ENCODE peak calls at places on chromosomes 16 and 17, in nine cellular contexts. One of them, this sample, is unnamed.

GRCh38 chr17:10278218-10278617 is 79.8 kb upstream of the GAS7 start:
- DNase-seq in HL-60: no peak
- DNase-seq in CD4-positive, CD25-positive, alpha-beta regulatory T cell: no peak
- DNase-seq in endodermal cell: peak
- DNase-seq in CD8-positive, alpha-beta T cell: no peak
- DNase-seq in pancreas: no peak
- DNase-seq in right cardiac atrium: no peak
- DNase-seq in naive thymus-derived CD4-positive, alpha-beta T cell: no peak
- DNase-seq in Peyer's patch: no peak
- DNase-seq in this sample: no peak

GRCh38 chr16:35398208-35398607 is 1938.8 kb downstream of the TP53TG3F start:
- DNase-seq in naive thymus-derived CD4-positive, alpha-beta T cell: no peak
- DNase-seq in CD8-positive, alpha-beta T cell: no peak
- DNase-seq in endodermal cell: no peak
- DNase-seq in Peyer's patch: no peak
- DNase-seq in CD4-positive, CD25-positive, alpha-beta regulatory T cell: no peak
- DNase-seq in pancreas: no peak
- DNase-seq in HL-60: no peak
- DNase-seq in right cardiac atrium: no peak
- DNase-seq in this sample: no peak

GRCh38 chr16:11354733-11355574 is 9.7 kb downstream of the RMI2 start:
- DNase-seq in Peyer's patch: no peak
- DNase-seq in pancreas: no peak
- DNase-seq in CD4-positive, CD25-positive, alpha-beta regulatory T cell: peak
- DNase-seq in endodermal cell: no peak
- DNase-seq in CD8-positive, alpha-beta T cell: peak
- DNase-seq in right cardiac atrium: no peak
- DNase-seq in naive thymus-derived CD4-positive, alpha-beta T cell: peak
- DNase-seq in HL-60: peak
- DNase-seq in this sample: no peak

GRCh38 chr16:53159781-53160436 is 105.1 kb downstream of the CHD9 start:
- DNase-seq in right cardiac atrium: no peak
- DNase-seq in Peyer's patch: no peak
- DNase-seq in CD8-positive, alpha-beta T cell: no peak
- DNase-seq in endodermal cell: peak
- DNase-seq in naive thymus-derived CD4-positive, alpha-beta T cell: peak
- DNase-seq in pancreas: no peak
- DNase-seq in CD4-positive, CD25-positive, alpha-beta regulatory T cell: peak
- DNase-seq in HL-60: peak
- DNase-seq in this sample: no peak

GRCh38 chr17:80604007-80604728 is 59.5 kb downstream of the RPTOR start:
- DNase-seq in Peyer's patch: no peak
- DNase-seq in HL-60: peak
- DNase-seq in naive thymus-derived CD4-positive, alpha-beta T cell: no peak
- DNase-seq in endodermal cell: no peak
- DNase-seq in CD4-positive, CD25-positive, alpha-beta regulatory T cell: no peak
- DNase-seq in pancreas: no peak
- DNase-seq in CD8-positive, alpha-beta T cell: no peak
- DNase-seq in right cardiac atrium: no peak
- DNase-seq in this sample: no peak

GRCh38 chr17:59954856-59955255 is 9.7 kb downstream of the RNFT1 start:
- DNase-seq in right cardiac atrium: no peak
- DNase-seq in HL-60: no peak
- DNase-seq in CD4-positive, CD25-positive, alpha-beta regulatory T cell: no peak
- DNase-seq in CD8-positive, alpha-beta T cell: no peak
- DNase-seq in naive thymus-derived CD4-positive, alpha-beta T cell: no peak
- DNase-seq in pancreas: no peak
- DNase-seq in endodermal cell: no peak
- DNase-seq in Peyer's patch: no peak
- DNase-seq in this sample: no peak

GRCh38 chr17:16872836-16873653 is 98.9 kb downstream of the TNFRSF13B start:
- DNase-seq in HL-60: peak
- DNase-seq in Peyer's patch: peak
- DNase-seq in endodermal cell: peak
- DNase-seq in CD8-positive, alpha-beta T cell: no peak
- DNase-seq in naive thymus-derived CD4-positive, alpha-beta T cell: peak
- DNase-seq in right cardiac atrium: peak
- DNase-seq in pancreas: no peak
- DNase-seq in CD4-positive, CD25-positive, alpha-beta regulatory T cell: no peak
- DNase-seq in this sample: no peak

GRCh38 chr17:8520981-8521380 is 85.3 kb downstream of the NDEL1 start:
- DNase-seq in Peyer's patch: no peak
- DNase-seq in pancreas: no peak
- DNase-seq in endodermal cell: no peak
- DNase-seq in naive thymus-derived CD4-positive, alpha-beta T cell: no peak
- DNase-seq in CD8-positive, alpha-beta T cell: no peak
- DNase-seq in CD4-positive, CD25-positive, alpha-beta regulatory T cell: no peak
- DNase-seq in HL-60: no peak
- DNase-seq in right cardiac atrium: no peak
- DNase-seq in this sample: no peak

DNA sequence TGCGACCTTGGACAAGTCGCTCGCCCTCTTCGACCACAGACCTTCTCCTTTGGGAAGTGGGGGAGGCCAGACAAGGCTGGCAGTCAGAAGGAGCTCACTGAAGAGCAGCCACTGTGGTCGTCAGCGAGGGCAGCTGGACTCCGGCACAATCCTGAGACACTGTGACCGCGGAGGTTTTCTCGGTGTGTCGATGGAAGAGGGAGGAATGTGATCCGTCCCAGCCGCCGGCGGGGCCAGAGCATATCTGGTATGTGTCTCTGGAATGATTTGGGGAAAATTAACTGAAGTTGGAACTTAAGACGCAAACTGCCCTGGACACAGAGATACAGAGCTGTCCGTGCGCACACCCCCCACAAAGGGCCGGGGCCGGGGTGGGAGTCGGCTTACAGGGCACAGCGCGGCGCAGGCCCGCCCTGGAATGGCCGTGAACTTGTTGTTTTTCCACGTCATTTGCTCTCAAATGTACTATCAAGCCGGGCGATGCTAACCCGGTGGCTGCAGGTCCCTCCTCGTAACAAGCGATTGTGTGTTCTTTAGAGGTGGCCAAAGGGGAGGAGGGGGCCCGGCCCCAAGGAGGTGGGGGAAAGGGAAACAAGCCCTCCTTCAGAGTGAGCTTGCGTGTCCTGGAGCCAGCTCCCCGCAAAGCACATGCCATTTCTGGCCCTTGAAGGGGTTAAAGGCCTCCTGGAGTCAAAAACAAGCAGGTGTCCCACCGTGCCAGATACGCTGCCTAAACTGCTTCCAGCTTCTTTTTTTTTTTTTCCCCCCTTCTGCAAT is 412 bp upstream of the WFIKKN2 start:
- DNase-seq in CD8-positive, alpha-beta T cell: no peak
- DNase-seq in Peyer's patch: no peak
- DNase-seq in right cardiac atrium: no peak
- DNase-seq in CD4-positive, CD25-positive, alpha-beta regulatory T cell: no peak
- DNase-seq in endodermal cell: peak
- DNase-seq in pancreas: no peak
- DNase-seq in HL-60: no peak
- DNase-seq in naive thymus-derived CD4-positive, alpha-beta T cell: no peak
- DNase-seq in this sample: peak
- H3K4me3 ChIP-seq in CD8-positive, alpha-beta T cell: no peak
- H3K4me3 ChIP-seq in Peyer's patch: peak
- H3K4me3 ChIP-seq in right cardiac atrium: peak
- H3K4me3 ChIP-seq in CD4-positive, CD25-positive, alpha-beta regulatory T cell: no peak
- H3K4me3 ChIP-seq in endodermal cell: no peak
- H3K4me3 ChIP-seq in pancreas: no peak
- H3K4me3 ChIP-seq in HL-60: no peak
- H3K4me3 ChIP-seq in naive thymus-derived CD4-positive, alpha-beta T cell: no peak
- H3K4me3 ChIP-seq in this sample: peak

GRCh38 chr17:38456031-38456815 is 28.0 kb downstream of the ARHGAP23 start:
- DNase-seq in right cardiac atrium: no peak
- DNase-seq in pancreas: no peak
- DNase-seq in CD4-positive, CD25-positive, alpha-beta regulatory T cell: no peak
- DNase-seq in naive thymus-derived CD4-positive, alpha-beta T cell: no peak
- DNase-seq in Peyer's patch: no peak
- DNase-seq in CD8-positive, alpha-beta T cell: no peak
- DNase-seq in HL-60: no peak
- DNase-seq in endodermal cell: peak
- DNase-seq in this sample: no peak

GRCh38 chr17:38457577-38458371 is 29.5 kb downstream of the ARHGAP23 start:
- DNase-seq in HL-60: no peak
- DNase-seq in CD4-positive, CD25-positive, alpha-beta regulatory T cell: no peak
- DNase-seq in right cardiac atrium: no peak
- DNase-seq in endodermal cell: no peak
- DNase-seq in CD8-positive, alpha-beta T cell: no peak
- DNase-seq in naive thymus-derived CD4-positive, alpha-beta T cell: no peak
- DNase-seq in pancreas: no peak
- DNase-seq in Peyer's patch: no peak
- DNase-seq in this sample: no peak

GRCh38 chr17:38454528-38454927 is 26.3 kb downstream of the ARHGAP23 start:
- DNase-seq in endodermal cell: no peak
- DNase-seq in naive thymus-derived CD4-positive, alpha-beta T cell: no peak
- DNase-seq in CD8-positive, alpha-beta T cell: no peak
- DNase-seq in HL-60: no peak
- DNase-seq in Peyer's patch: no peak
- DNase-seq in CD4-positive, CD25-positive, alpha-beta regulatory T cell: no peak
- DNase-seq in pancreas: peak
- DNase-seq in right cardiac atrium: peak
- DNase-seq in this sample: peak

GRCh38 chr17:38453951-38454421 is 25.7 kb downstream of the ARHGAP23 start:
- DNase-seq in right cardiac atrium: no peak
- DNase-seq in endodermal cell: peak
- DNase-seq in pancreas: no peak
- DNase-seq in CD8-positive, alpha-beta T cell: no peak
- DNase-seq in HL-60: no peak
- DNase-seq in CD4-positive, CD25-positive, alpha-beta regulatory T cell: no peak
- DNase-seq in Peyer's patch: no peak
- DNase-seq in naive thymus-derived CD4-positive, alpha-beta T cell: no peak
- DNase-seq in this sample: no peak

DNA sequence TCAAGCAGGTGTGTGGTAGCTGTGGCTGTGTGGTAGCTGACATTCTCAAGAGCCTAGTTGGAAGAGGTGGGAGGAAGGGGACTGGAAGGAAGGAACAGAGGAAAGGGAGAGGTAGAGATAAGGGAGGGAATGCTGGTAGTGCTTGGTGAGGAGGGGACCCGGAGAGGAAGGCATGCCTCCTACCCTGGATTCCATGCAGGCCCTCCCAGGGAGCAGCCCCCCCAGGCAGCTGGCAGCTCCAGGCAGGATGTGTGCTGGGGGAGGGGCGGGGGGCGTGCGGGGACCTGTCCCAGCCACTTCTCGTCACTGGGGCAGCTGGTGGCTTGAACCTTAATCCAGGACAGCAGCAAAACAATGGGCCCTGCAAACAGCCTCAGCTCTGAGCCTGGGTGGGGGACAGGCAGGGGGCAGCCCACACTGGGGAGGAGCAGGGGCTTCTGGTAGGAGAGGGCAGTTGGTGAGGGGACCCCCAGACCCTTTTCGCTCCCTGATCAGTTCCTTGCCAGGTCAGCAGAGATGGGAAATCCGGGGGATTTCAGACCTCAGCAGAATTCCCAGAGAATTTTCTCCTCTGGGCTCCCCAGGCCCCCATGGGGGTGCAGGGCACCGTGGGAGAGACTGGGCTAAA is 27.1 kb downstream of the ARHGAP23 start:
- DNase-seq in right cardiac atrium: no peak
- DNase-seq in HL-60: no peak
- DNase-seq in pancreas: no peak
- DNase-seq in naive thymus-derived CD4-positive, alpha-beta T cell: no peak
- DNase-seq in CD8-positive, alpha-beta T cell: no peak
- DNase-seq in Peyer's patch: no peak
- DNase-seq in CD4-positive, CD25-positive, alpha-beta regulatory T cell: no peak
- DNase-seq in endodermal cell: peak
- DNase-seq in this sample: peak
- H3K27ac ChIP-seq in right cardiac atrium: peak
- H3K27ac ChIP-seq in HL-60: no peak
- H3K27ac ChIP-seq in pancreas: no peak
- H3K27ac ChIP-seq in naive thymus-derived CD4-positive, alpha-beta T cell: no peak
- H3K27ac ChIP-seq in CD8-positive, alpha-beta T cell: no peak
- H3K27ac ChIP-seq in Peyer's patch: no peak
- H3K27ac ChIP-seq in CD4-positive, CD25-positive, alpha-beta regulatory T cell: no peak
- H3K27ac ChIP-seq in endodermal cell: no peak
- H3K27ac ChIP-seq in this sample: no peak

GRCh38 chr17:65022137-65022536 is 34.4 kb downstream of the GNA13 start:
- DNase-seq in CD4-positive, CD25-positive, alpha-beta regulatory T cell: no peak
- DNase-seq in CD8-positive, alpha-beta T cell: no peak
- DNase-seq in HL-60: no peak
- DNase-seq in pancreas: no peak
- DNase-seq in right cardiac atrium: no peak
- DNase-seq in endodermal cell: no peak
- DNase-seq in naive thymus-derived CD4-positive, alpha-beta T cell: no peak
- DNase-seq in Peyer's patch: no peak
- DNase-seq in this sample: no peak
- H3K4me3 ChIP-seq in CD4-positive, CD25-positive, alpha-beta regulatory T cell: peak
- H3K4me3 ChIP-seq in CD8-positive, alpha-beta T cell: no peak
- H3K4me3 ChIP-seq in HL-60: no peak
- H3K4me3 ChIP-seq in pancreas: no peak
- H3K4me3 ChIP-seq in right cardiac atrium: no peak
- H3K4me3 ChIP-seq in endodermal cell: no peak
- H3K4me3 ChIP-seq in naive thymus-derived CD4-positive, alpha-beta T cell: no peak
- H3K4me3 ChIP-seq in Peyer's patch: no peak
- H3K4me3 ChIP-seq in this sample: no peak

GRCh38 chr17:40418428-40418706 is 671 bp upstream of the TOP2A start:
- DNase-seq in naive thymus-derived CD4-positive, alpha-beta T cell: no peak
- DNase-seq in Peyer's patch: no peak
- DNase-seq in CD4-positive, CD25-positive, alpha-beta regulatory T cell: no peak
- DNase-seq in right cardiac atrium: peak
- DNase-seq in endodermal cell: no peak
- DNase-seq in pancreas: no peak
- DNase-seq in HL-60: no peak
- DNase-seq in CD8-positive, alpha-beta T cell: no peak
- DNase-seq in this sample: no peak

GRCh38 chr17:40419559-40420331 is 2.0 kb upstream of the TOP2A start:
- DNase-seq in Peyer's patch: no peak
- DNase-seq in CD8-positive, alpha-beta T cell: no peak
- DNase-seq in right cardiac atrium: no peak
- DNase-seq in pancreas: no peak
- DNase-seq in CD4-positive, CD25-positive, alpha-beta regulatory T cell: no peak
- DNase-seq in endodermal cell: peak
- DNase-seq in HL-60: peak
- DNase-seq in naive thymus-derived CD4-positive, alpha-beta T cell: no peak
- DNase-seq in this sample: no peak

GRCh38 chr17:40416671-40417070 is 1.0 kb downstream of the TOP2A start:
- DNase-seq in pancreas: no peak
- DNase-seq in CD4-positive, CD25-positive, alpha-beta regulatory T cell: no peak
- DNase-seq in naive thymus-derived CD4-positive, alpha-beta T cell: no peak
- DNase-seq in endodermal cell: no peak
- DNase-seq in HL-60: no peak
- DNase-seq in right cardiac atrium: no peak
- DNase-seq in CD8-positive, alpha-beta T cell: no peak
- DNase-seq in Peyer's patch: no peak
- DNase-seq in this sample: no peak

GRCh38 chr17:40417258-40417608 is 463 bp downstream of the TOP2A start:
- DNase-seq in pancreas: no peak
- DNase-seq in naive thymus-derived CD4-positive, alpha-beta T cell: no peak
- DNase-seq in right cardiac atrium: no peak
- DNase-seq in CD8-positive, alpha-beta T cell: no peak
- DNase-seq in CD4-positive, CD25-positive, alpha-beta regulatory T cell: no peak
- DNase-seq in Peyer's patch: no peak
- DNase-seq in HL-60: peak
- DNase-seq in endodermal cell: peak
- DNase-seq in this sample: no peak

DNA sequence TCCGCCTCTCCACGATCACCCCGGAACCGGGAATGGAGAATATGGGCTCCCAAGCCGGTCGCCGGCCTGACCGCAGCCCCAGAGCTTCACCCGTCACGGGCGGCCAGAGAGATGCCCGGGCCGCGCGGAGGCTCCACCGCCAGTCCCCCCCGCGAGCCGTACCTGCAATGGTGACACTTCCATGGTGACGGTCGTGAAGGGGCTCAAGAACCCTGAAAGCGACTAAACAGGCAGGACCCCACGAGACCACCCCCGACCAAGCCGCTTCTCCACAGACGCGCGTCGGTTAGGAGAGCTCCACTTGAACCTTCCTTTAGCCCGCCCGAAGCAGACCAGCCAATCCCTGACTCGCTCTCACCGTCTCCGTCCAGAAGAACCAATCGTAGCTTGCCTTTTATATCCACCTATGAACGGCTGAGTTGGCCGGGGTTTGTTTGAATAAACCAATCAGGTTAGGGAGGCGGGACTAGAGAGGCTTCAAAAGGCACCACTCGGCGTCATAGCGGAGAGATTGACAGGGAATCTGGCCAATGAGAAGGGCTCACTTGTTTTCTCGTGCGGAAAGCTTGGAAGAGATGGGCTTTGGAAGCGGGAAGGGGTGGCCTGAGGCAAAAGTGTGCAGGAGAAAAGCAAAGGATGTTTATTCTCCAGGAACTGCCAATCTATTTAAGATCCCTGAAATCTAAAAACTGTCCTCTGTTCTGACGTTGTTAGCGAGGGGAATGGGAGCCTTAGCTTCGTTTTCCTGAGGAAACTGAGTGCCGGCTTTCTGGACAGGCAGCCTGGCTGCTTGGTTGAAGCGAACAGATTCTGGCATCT is at the start of gene TOP2A:
- DNase-seq in naive thymus-derived CD4-positive, alpha-beta T cell: peak
- DNase-seq in CD8-positive, alpha-beta T cell: peak
- DNase-seq in CD4-positive, CD25-positive, alpha-beta regulatory T cell: peak
- DNase-seq in endodermal cell: peak
- DNase-seq in Peyer's patch: peak
- DNase-seq in right cardiac atrium: peak
- DNase-seq in HL-60: peak
- DNase-seq in pancreas: peak
- DNase-seq in this sample: peak
- H3K27ac ChIP-seq in naive thymus-derived CD4-positive, alpha-beta T cell: peak
- H3K27ac ChIP-seq in CD8-positive, alpha-beta T cell: peak
- H3K27ac ChIP-seq in CD4-positive, CD25-positive, alpha-beta regulatory T cell: peak
- H3K27ac ChIP-seq in endodermal cell: peak
- H3K27ac ChIP-seq in Peyer's patch: peak
- H3K27ac ChIP-seq in right cardiac atrium: peak
- H3K27ac ChIP-seq in HL-60: peak
- H3K27ac ChIP-seq in pancreas: no peak
- H3K27ac ChIP-seq in this sample: no peak

This sample was measured in thyroid gland.